ENCODE peak calls at places on chromosomes 12 and 14, in five cellular contexts. E is stimulated activated CD8-positive, alpha-beta memory T cell treated with anti-CD3 and anti-CD28 coated beads, Interleukin-15, amount 100 ng/mL, for 4 hours; X is NAMALWA; I is colonic mucosa; U is AG08396. M is an unnamed sample.

GRCh38 chr14:36383674-36384421 is 63.4 kb upstream of the MBIP start:
- DNase-seq in E (no peak), X (no peak), I (no peak), U (no peak), M (no peak)

GRCh38 chr12:88451254-88451653 is 129.0 kb downstream of the KITLG start:
- DNase-seq in E (no peak), X (no peak), I (no peak), U (no peak), M (no peak)

GRCh38 chr12:109329710-109330109 is 18.0 kb upstream of the MYO1H start:
- DNase-seq in E (no peak), X (no peak), I (no peak), U (no peak), M (no peak)

GRCh38 chr12:121451931-121452330 is 52.0 kb downstream of the RNF34 start:
- DNase-seq in E (no peak), X (no peak), I (no peak), U (no peak), M (no peak)

GRCh38 chr14:94110552-94111181 is at the start of gene IFI27:
- DNase-seq in E (no peak), X (no peak), I (peak), U (peak), M (no peak)

GRCh38 chr14:35406811-35407630 is 2.5 kb upstream of the NFKBIA start:
- DNase-seq in E (no peak), X (peak), I (no peak), U (peak), M (no peak)

GRCh38 chr12:79858518-79858917 is 76.4 kb downstream of the PPP1R12A start:
- DNase-seq in E (no peak), X (no peak), I (no peak), U (peak), M (no peak)

GRCh38 chr14:70663707-70664179 is 22.0 kb downstream of the TTC9 start:
- DNase-seq in E (no peak), X (no peak), I (no peak), U (peak), M (no peak)

GRCh38 chr14:24443053-24443683 is 592 bp upstream of the SDR39U1 start:
- DNase-seq in E (no peak), X (peak), I (no peak), U (no peak), M (no peak)

GRCh38 chr12:29067430-29067829 is 81.6 kb upstream of the FAR2 start:
- DNase-seq in E (no peak), X (no peak), I (no peak), U (no peak), M (no peak)

GRCh38 chr14:99579903-99580570 is 24.0 kb downstream of the CCDC85C start:
- DNase-seq in E (no peak), X (peak), I (peak), U (peak), M (no peak)

GRCh38 chr12:6226002-6226700 is 26.0 kb downstream of the CD9 start:
- DNase-seq in E (no peak), X (no peak), I (peak), U (no peak), M (no peak)

GRCh38 chr14:91649930-91650329 is 82.0 kb downstream of the CATSPERB start:
- DNase-seq in E (no peak), X (peak), I (peak), U (peak), M (peak)

GRCh38 chr12:94174576-94174975 is 26.2 kb downstream of the PLXNC1 start:
- DNase-seq in E (no peak), X (peak), I (no peak), U (no peak), M (no peak)

GRCh38 chr14:105419305-105420091 is at the start of gene MTA1:
- DNase-seq in E (no peak), X (peak), I (peak), U (peak), M (peak)

GRCh38 chr14:85516239-85517112 is 13.5 kb upstream of the FLRT2 start:
- DNase-seq in E (no peak), X (no peak), I (no peak), U (peak), M (no peak)

GRCh38 chr14:100714205-100714781 is 12.4 kb upstream of the DLK1 start:
- DNase-seq in E (no peak), X (peak), I (no peak), U (no peak), M (no peak)

GRCh38 chr14:55136868-55137785 is 8.1 kb downstream of the LGALS3 start:
- DNase-seq in E (no peak), X (no peak), I (peak), U (peak), M (no peak)